ENCODE peak calls at places on chromosomes 3 and 15, in six cellular contexts. E is MM.1S, P is hepatocyte, H is PC-3, A is neural progenitor cell, F is K562. G is an unnamed sample. For H3K9me3, the result is how much of the 10 kb centered on the place peaks cover.

GRCh38 chr15:27133244-27133643 is 162.3 kb downstream of the GABRG3 start:
- DNase-seq in E (no peak), P (no peak), H (no peak), A (no peak), F (peak), G (no peak)

GRCh38 chr15:85337398-85338074 is 42.9 kb upstream of the AKAP13 start:
- DNase-seq in E (no peak), P (peak), H (no peak), A (no peak), F (no peak), G (no peak)

GRCh38 chr3:50573566-50574279 is 4.4 kb downstream of the HEMK1 start:
- DNase-seq in E (no peak), P (no peak), H (no peak), A (no peak), F (no peak), G (no peak)

GRCh38 chr15:62544446-62544845 is 379.4 kb upstream of the C2CD4B start:
- DNase-seq in E (no peak), P (no peak), H (no peak), A (no peak), F (no peak), G (no peak)

GRCh38 chr3:158106773-158107461 is 697 bp upstream of the SHOX2 start:
- DNase-seq in E (peak), P (peak), H (no peak), A (peak), F (no peak), G (no peak)

GRCh38 chr3:136543385-136543784 is 208.8 kb downstream of the STAG1 start:
- DNase-seq in E (no peak), P (no peak), H (peak), A (no peak), F (no peak), G (no peak)

GRCh38 chr3:160583451-160583850 is 18.1 kb upstream of the KPNA4 start:
- DNase-seq in E (no peak), P (no peak), H (peak), A (no peak), F (no peak), G (no peak)

GRCh38 chr3:177624523-177625495 is 427.5 kb upstream of the TBL1XR1 start:
- DNase-seq in E (no peak), P (no peak), H (peak), A (no peak), F (no peak), G (no peak)

GRCh38 chr3:194277547-194278091 is 73.5 kb downstream of the CPN2 start:
- DNase-seq in E (no peak), P (peak), H (no peak), A (no peak), F (no peak), G (peak)

GRCh38 chr3:69888040-69888945 is 111.2 kb upstream of the SAMMSON start:
- DNase-seq in E (no peak), P (no peak), H (no peak), A (peak), F (no peak), G (no peak)

GRCh38 chr3:36701249-36701572 is 63.1 kb downstream of the DCLK3 start:
- DNase-seq in E (no peak), P (no peak), H (no peak), A (peak), F (no peak), G (no peak)

GRCh38 chr3:10669490-10670048 is 146.5 kb upstream of the SLC6A11 start:
- DNase-seq in E (no peak), P (peak), H (no peak), A (no peak), F (no peak), G (no peak)

GRCh38 chr15:41233367-41233771 is 2.3 kb downstream of the CHP1 start:
- DNase-seq in E (no peak), P (peak), H (peak), A (no peak), F (peak), G (peak)

GRCh38 chr15:44706401-44706800 is 4.7 kb downstream of the PATL2 start:
- DNase-seq in E (peak), P (no peak), H (no peak), A (no peak), F (no peak), G (no peak)

GRCh38 chr15:32870240-32871033 is 152.6 kb downstream of the GREM1 start:
- DNase-seq in E (no peak), P (no peak), H (peak), A (no peak), F (peak), G (peak)

DNA sequence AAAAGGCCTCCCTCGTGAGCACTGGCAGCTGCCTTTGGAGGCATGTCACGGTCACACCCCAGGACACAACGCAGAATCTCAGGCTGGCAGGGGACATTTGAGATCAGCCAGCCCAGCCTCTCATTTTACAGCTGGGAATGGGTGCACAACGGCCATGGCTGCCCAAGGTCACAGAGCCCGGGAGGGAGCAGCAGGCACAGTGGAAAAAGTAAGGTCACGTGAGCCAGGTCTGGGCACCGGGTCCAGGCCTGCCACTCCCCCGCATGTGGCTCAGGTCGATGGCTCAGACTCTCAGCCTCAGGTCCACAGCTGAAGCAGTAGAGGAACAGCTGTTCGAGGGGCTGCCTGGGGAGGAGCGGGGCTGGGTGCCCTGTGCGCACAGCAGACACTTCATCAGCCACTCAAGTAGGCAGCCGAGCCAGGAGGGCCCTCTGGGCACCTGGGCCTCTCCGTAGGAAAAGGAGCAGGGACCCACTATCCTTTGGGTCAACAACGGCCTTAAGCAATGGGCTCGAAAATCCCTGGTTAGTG is 260.6 kb downstream of the GOLGA6L6 start:
- DNase-seq in E (no peak), P (no peak), H (no peak), A (no peak), F (no peak), G (no peak)
- H3K9me3 ChIP-seq in E (under half), P (under half), H (under half), A (half or more), F (under half), G (under half)

DNA sequence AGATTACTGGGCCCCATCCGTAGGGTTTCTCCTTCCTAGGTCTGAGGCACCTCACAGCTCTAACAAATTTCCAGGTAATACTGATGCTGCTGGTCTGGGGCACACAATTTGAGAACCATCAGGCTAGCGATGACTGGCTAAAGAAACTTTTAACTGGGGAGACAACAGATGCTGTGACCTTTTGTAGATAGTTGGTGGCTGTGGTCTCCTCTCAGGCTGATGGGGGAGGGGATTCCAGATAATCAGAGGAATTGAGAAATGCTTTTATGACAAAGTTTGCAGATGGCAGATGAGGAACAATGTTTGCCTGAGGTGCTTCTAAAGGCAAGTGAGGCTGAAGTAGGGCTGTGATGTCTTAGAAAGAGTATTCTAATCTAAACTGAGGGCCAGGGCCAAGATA is 13.8 kb upstream of the CCR9 start:
- DNase-seq in E (no peak), P (no peak), H (no peak), A (no peak), F (no peak), G (no peak)
- H2AFZ ChIP-seq in E (no peak), P (no peak), H (no peak), A (no peak), F (no peak), G (no peak)

DNA sequence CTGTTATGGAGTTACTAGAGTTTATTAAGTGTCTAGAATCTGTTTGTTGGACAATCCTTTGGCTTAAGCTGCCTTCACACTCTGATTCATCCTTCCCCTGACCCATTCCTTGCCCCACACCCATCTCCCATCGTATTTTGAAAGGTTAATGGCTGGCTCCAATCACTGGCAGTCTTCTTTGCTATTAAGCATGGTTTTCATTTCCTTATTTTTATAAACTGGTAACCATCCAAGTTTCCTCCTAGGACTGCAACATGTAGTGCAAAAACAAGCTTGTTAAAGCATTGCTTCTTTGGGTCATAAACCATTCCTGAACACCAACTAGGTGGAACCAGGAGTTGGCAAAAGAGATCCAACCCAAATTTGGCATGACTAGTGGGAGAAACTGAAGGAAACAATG is 148.4 kb downstream of the DTWD1 start:
- DNase-seq in E (no peak), P (no peak), H (no peak), A (no peak), F (no peak), G (no peak)
- H3K9me3 ChIP-seq in E (under half), P (under half), H (under half), A (under half), F (under half), G (under half)

DNA sequence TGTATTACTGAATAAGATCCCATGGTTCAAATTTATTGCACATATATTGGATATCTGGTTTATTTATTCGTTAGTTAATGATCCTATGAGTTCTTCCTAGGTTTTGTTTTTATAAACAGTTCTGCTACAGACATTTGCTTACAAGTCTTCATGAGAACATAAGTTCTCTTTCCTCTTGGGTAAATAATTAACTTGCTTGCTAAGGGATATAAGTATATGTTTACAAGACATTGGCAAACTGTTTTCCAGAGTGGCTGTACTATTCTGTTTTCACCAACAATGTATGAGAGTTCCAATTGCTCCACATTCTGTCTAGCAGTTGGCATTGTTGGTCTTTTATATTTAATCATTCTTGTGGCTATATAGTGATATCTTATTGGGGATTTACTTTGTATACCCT is 341.8 kb upstream of the GBE1 start:
- DNase-seq in E (no peak), P (no peak), H (no peak), A (no peak), F (no peak), G (no peak)
- H2AFZ ChIP-seq in E (no peak), P (no peak), H (no peak), A (no peak), F (no peak), G (no peak)

G was measured in fibroblast of lung.